ENCODE peak calls at places on chromosome 13, in ten cellular contexts. One of them, this sample, is unnamed.

GRCh38 chr13:73224708-73225107 is 165.9 kb downstream of the KLF5 start:
- DNase-seq in PC-3: peak
- DNase-seq in AG09309: peak
- DNase-seq in Peyer's patch: no peak
- DNase-seq in Panc1: no peak
- DNase-seq in tibial nerve: no peak
- DNase-seq in heart left ventricle: no peak
- DNase-seq in WTC11: no peak
- DNase-seq in cardiac muscle cell: no peak
- DNase-seq in left ventricle myocardium inferior: no peak
- DNase-seq in this sample: no peak

GRCh38 chr13:111219306-111219705 is 101.1 kb upstream of the TEX29 start:
- DNase-seq in tibial nerve: no peak
- DNase-seq in left ventricle myocardium inferior: peak
- DNase-seq in Panc1: no peak
- DNase-seq in WTC11: no peak
- DNase-seq in cardiac muscle cell: no peak
- DNase-seq in heart left ventricle: no peak
- DNase-seq in AG09309: peak
- DNase-seq in Peyer's patch: no peak
- DNase-seq in PC-3: no peak
- DNase-seq in this sample: no peak

GRCh38 chr13:46179576-46180368 is 2.2 kb downstream of the LCP1 start:
- DNase-seq in Panc1: no peak
- DNase-seq in tibial nerve: no peak
- DNase-seq in PC-3: no peak
- DNase-seq in cardiac muscle cell: no peak
- DNase-seq in WTC11: no peak
- DNase-seq in AG09309: no peak
- DNase-seq in heart left ventricle: peak
- DNase-seq in Peyer's patch: peak
- DNase-seq in left ventricle myocardium inferior: peak
- DNase-seq in this sample: peak

GRCh38 chr13:101700598-101700997 is 248.1 kb downstream of the ITGBL1 start:
- DNase-seq in left ventricle myocardium inferior: no peak
- DNase-seq in PC-3: no peak
- DNase-seq in Panc1: no peak
- DNase-seq in cardiac muscle cell: no peak
- DNase-seq in WTC11: no peak
- DNase-seq in tibial nerve: no peak
- DNase-seq in heart left ventricle: no peak
- DNase-seq in Peyer's patch: no peak
- DNase-seq in AG09309: peak
- DNase-seq in this sample: no peak

GRCh38 chr13:34435338-34435737 is 506.7 kb upstream of the NBEA start:
- DNase-seq in PC-3: peak
- DNase-seq in Peyer's patch: no peak
- DNase-seq in AG09309: peak
- DNase-seq in Panc1: no peak
- DNase-seq in cardiac muscle cell: no peak
- DNase-seq in tibial nerve: no peak
- DNase-seq in left ventricle myocardium inferior: no peak
- DNase-seq in WTC11: no peak
- DNase-seq in heart left ventricle: no peak
- DNase-seq in this sample: no peak

GRCh38 chr13:66675620-66676019 is 554.5 kb downstream of the PCDH9 start:
- DNase-seq in WTC11: no peak
- DNase-seq in left ventricle myocardium inferior: no peak
- DNase-seq in heart left ventricle: no peak
- DNase-seq in Panc1: no peak
- DNase-seq in Peyer's patch: no peak
- DNase-seq in cardiac muscle cell: no peak
- DNase-seq in AG09309: no peak
- DNase-seq in tibial nerve: no peak
- DNase-seq in PC-3: no peak
- DNase-seq in this sample: no peak

GRCh38 chr13:31159306-31159705 is 2.4 kb downstream of the HSPH1 start:
- DNase-seq in cardiac muscle cell: no peak
- DNase-seq in left ventricle myocardium inferior: no peak
- DNase-seq in AG09309: no peak
- DNase-seq in heart left ventricle: no peak
- DNase-seq in WTC11: no peak
- DNase-seq in Panc1: no peak
- DNase-seq in PC-3: no peak
- DNase-seq in tibial nerve: no peak
- DNase-seq in Peyer's patch: no peak
- DNase-seq in this sample: no peak

GRCh38 chr13:97300871-97301270 is 78.7 kb downstream of the MBNL2 start:
- DNase-seq in heart left ventricle: no peak
- DNase-seq in Peyer's patch: no peak
- DNase-seq in Panc1: no peak
- DNase-seq in cardiac muscle cell: no peak
- DNase-seq in AG09309: no peak
- DNase-seq in tibial nerve: no peak
- DNase-seq in left ventricle myocardium inferior: no peak
- DNase-seq in PC-3: no peak
- DNase-seq in WTC11: no peak
- DNase-seq in this sample: no peak

GRCh38 chr13:49669735-49670309 is 21.5 kb downstream of the EBPL start:
- DNase-seq in AG09309: no peak
- DNase-seq in heart left ventricle: peak
- DNase-seq in Panc1: peak
- DNase-seq in tibial nerve: no peak
- DNase-seq in cardiac muscle cell: peak
- DNase-seq in WTC11: peak
- DNase-seq in PC-3: peak
- DNase-seq in Peyer's patch: peak
- DNase-seq in left ventricle myocardium inferior: no peak
- DNase-seq in this sample: no peak

GRCh38 chr13:58907347-58907746 is 1256.4 kb downstream of the DIAPH3 start:
- DNase-seq in heart left ventricle: no peak
- DNase-seq in WTC11: no peak
- DNase-seq in cardiac muscle cell: no peak
- DNase-seq in AG09309: no peak
- DNase-seq in Peyer's patch: no peak
- DNase-seq in PC-3: no peak
- DNase-seq in left ventricle myocardium inferior: no peak
- DNase-seq in tibial nerve: no peak
- DNase-seq in Panc1: no peak
- DNase-seq in this sample: no peak

GRCh38 chr13:48896312-48896711 is 79.4 kb upstream of the FNDC3A start:
- DNase-seq in Panc1: no peak
- DNase-seq in tibial nerve: no peak
- DNase-seq in WTC11: no peak
- DNase-seq in left ventricle myocardium inferior: no peak
- DNase-seq in heart left ventricle: no peak
- DNase-seq in Peyer's patch: no peak
- DNase-seq in cardiac muscle cell: no peak
- DNase-seq in AG09309: no peak
- DNase-seq in PC-3: peak
- DNase-seq in this sample: no peak

GRCh38 chr13:48731957-48732569 is 78.3 kb downstream of the CYSLTR2 start:
- DNase-seq in WTC11: peak
- DNase-seq in tibial nerve: no peak
- DNase-seq in Panc1: no peak
- DNase-seq in heart left ventricle: peak
- DNase-seq in left ventricle myocardium inferior: peak
- DNase-seq in Peyer's patch: peak
- DNase-seq in PC-3: peak
- DNase-seq in cardiac muscle cell: peak
- DNase-seq in AG09309: no peak
- DNase-seq in this sample: peak

GRCh38 chr13:44876782-44877324 is 112.4 kb downstream of the NUFIP1 start:
- DNase-seq in WTC11: peak
- DNase-seq in PC-3: no peak
- DNase-seq in AG09309: no peak
- DNase-seq in tibial nerve: no peak
- DNase-seq in Peyer's patch: no peak
- DNase-seq in heart left ventricle: no peak
- DNase-seq in cardiac muscle cell: peak
- DNase-seq in Panc1: no peak
- DNase-seq in left ventricle myocardium inferior: no peak
- DNase-seq in this sample: no peak

GRCh38 chr13:39189778-39190177 is 151.5 kb downstream of the NHLRC3 start:
- DNase-seq in AG09309: no peak
- DNase-seq in heart left ventricle: no peak
- DNase-seq in Panc1: no peak
- DNase-seq in left ventricle myocardium inferior: no peak
- DNase-seq in WTC11: no peak
- DNase-seq in tibial nerve: no peak
- DNase-seq in Peyer's patch: no peak
- DNase-seq in PC-3: no peak
- DNase-seq in cardiac muscle cell: no peak
- DNase-seq in this sample: no peak

GRCh38 chr13:38463047-38463446 is 113.4 kb downstream of the UFM1 start:
- DNase-seq in AG09309: no peak
- DNase-seq in Peyer's patch: no peak
- DNase-seq in PC-3: no peak
- DNase-seq in cardiac muscle cell: no peak
- DNase-seq in heart left ventricle: no peak
- DNase-seq in left ventricle myocardium inferior: no peak
- DNase-seq in WTC11: no peak
- DNase-seq in Panc1: no peak
- DNase-seq in tibial nerve: no peak
- DNase-seq in this sample: no peak

GRCh38 chr13:30105381-30105780 is 202.0 kb downstream of the KATNAL1 start:
- DNase-seq in PC-3: no peak
- DNase-seq in cardiac muscle cell: peak
- DNase-seq in left ventricle myocardium inferior: no peak
- DNase-seq in AG09309: no peak
- DNase-seq in heart left ventricle: no peak
- DNase-seq in WTC11: peak
- DNase-seq in Peyer's patch: no peak
- DNase-seq in Panc1: no peak
- DNase-seq in tibial nerve: no peak
- DNase-seq in this sample: no peak
- TF ChIP-seq CTCF in PC-3: no peak
- TF ChIP-seq CTCF in cardiac muscle cell: no peak
- TF ChIP-seq CTCF in left ventricle myocardium inferior: peak
- TF ChIP-seq CTCF in AG09309: peak
- TF ChIP-seq CTCF in heart left ventricle: peak
- TF ChIP-seq CTCF in WTC11: no peak
- TF ChIP-seq CTCF in Peyer's patch: no peak
- TF ChIP-seq CTCF in Panc1: no peak
- TF ChIP-seq CTCF in tibial nerve: no peak
- TF ChIP-seq CTCF in this sample: no peak

GRCh38 chr13:114234645-114235421 is at the start of gene CDC16:
- DNase-seq in left ventricle myocardium inferior: peak
- DNase-seq in WTC11: peak
- DNase-seq in Panc1: no peak
- DNase-seq in tibial nerve: peak
- DNase-seq in heart left ventricle: peak
- DNase-seq in PC-3: peak
- DNase-seq in Peyer's patch: peak
- DNase-seq in cardiac muscle cell: peak
- DNase-seq in AG09309: peak
- DNase-seq in this sample: peak
- TF ChIP-seq CTCF in left ventricle myocardium inferior: peak
- TF ChIP-seq CTCF in WTC11: no peak
- TF ChIP-seq CTCF in Panc1: no peak
- TF ChIP-seq CTCF in tibial nerve: peak
- TF ChIP-seq CTCF in heart left ventricle: peak
- TF ChIP-seq CTCF in PC-3: no peak
- TF ChIP-seq CTCF in Peyer's patch: no peak
- TF ChIP-seq CTCF in cardiac muscle cell: no peak
- TF ChIP-seq CTCF in AG09309: no peak
- TF ChIP-seq CTCF in this sample: peak

GRCh38 chr13:107121793-107122192 is 553.9 kb upstream of the ARGLU1 start:
- DNase-seq in cardiac muscle cell: no peak
- DNase-seq in WTC11: no peak
- DNase-seq in heart left ventricle: no peak
- DNase-seq in tibial nerve: no peak
- DNase-seq in left ventricle myocardium inferior: no peak
- DNase-seq in Panc1: no peak
- DNase-seq in Peyer's patch: no peak
- DNase-seq in PC-3: no peak
- DNase-seq in AG09309: no peak
- DNase-seq in this sample: no peak

GRCh38 chr13:107124730-107125129 is 556.8 kb upstream of the ARGLU1 start:
- DNase-seq in AG09309: no peak
- DNase-seq in left ventricle myocardium inferior: no peak
- DNase-seq in PC-3: no peak
- DNase-seq in heart left ventricle: no peak
- DNase-seq in WTC11: no peak
- DNase-seq in tibial nerve: no peak
- DNase-seq in Panc1: no peak
- DNase-seq in cardiac muscle cell: no peak
- DNase-seq in Peyer's patch: no peak
- DNase-seq in this sample: no peak

GRCh38 chr13:107119989-107120881 is 552.3 kb upstream of the ARGLU1 start:
- DNase-seq in AG09309: no peak
- DNase-seq in tibial nerve: no peak
- DNase-seq in PC-3: no peak
- DNase-seq in Peyer's patch: no peak
- DNase-seq in left ventricle myocardium inferior: no peak
- DNase-seq in heart left ventricle: no peak
- DNase-seq in cardiac muscle cell: no peak
- DNase-seq in WTC11: no peak
- DNase-seq in Panc1: no peak
- DNase-seq in this sample: no peak

DNA sequence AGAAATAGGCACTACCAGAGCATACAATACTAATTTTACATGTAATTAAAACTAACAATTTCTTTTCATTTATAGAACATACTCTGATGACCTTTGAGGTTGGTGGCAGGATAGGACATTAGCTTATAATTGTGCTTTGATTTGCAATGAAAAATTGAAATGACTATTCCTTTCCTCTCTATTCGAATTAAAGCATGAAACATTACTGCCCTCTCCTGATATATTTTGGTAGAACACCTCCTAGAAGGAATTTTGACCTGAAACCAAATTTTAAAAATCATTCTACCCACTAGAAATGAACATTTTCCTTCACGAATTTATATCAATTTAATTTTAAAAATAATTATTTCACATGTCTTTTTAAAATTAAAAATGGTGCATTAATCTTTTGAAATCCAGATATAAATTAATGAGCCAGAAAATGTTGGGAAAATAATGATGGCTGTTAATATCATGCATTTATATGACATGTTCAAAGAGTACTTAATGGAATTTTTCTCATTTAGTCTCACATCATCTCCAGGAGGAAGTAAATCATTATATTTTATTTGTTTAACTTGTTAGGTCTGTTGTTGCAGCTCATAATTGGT is 556.3 kb upstream of the ARGLU1 start:
- DNase-seq in cardiac muscle cell: peak
- DNase-seq in heart left ventricle: no peak
- DNase-seq in Panc1: no peak
- DNase-seq in PC-3: peak
- DNase-seq in Peyer's patch: no peak
- DNase-seq in left ventricle myocardium inferior: no peak
- DNase-seq in AG09309: no peak
- DNase-seq in WTC11: no peak
- DNase-seq in tibial nerve: no peak
- DNase-seq in this sample: no peak
- TF ChIP-seq CTCF in cardiac muscle cell: peak
- TF ChIP-seq CTCF in heart left ventricle: peak
- TF ChIP-seq CTCF in Panc1: peak
- TF ChIP-seq CTCF in PC-3: peak
- TF ChIP-seq CTCF in Peyer's patch: no peak
- TF ChIP-seq CTCF in left ventricle myocardium inferior: peak
- TF ChIP-seq CTCF in AG09309: peak
- TF ChIP-seq CTCF in WTC11: peak
- TF ChIP-seq CTCF in tibial nerve: peak
- TF ChIP-seq CTCF in this sample: no peak

GRCh38 chr13:20127563-20128458 is 33.0 kb downstream of the GJA3 start:
- DNase-seq in WTC11: peak
- DNase-seq in Panc1: no peak
- DNase-seq in PC-3: peak
- DNase-seq in cardiac muscle cell: peak
- DNase-seq in AG09309: no peak
- DNase-seq in heart left ventricle: peak
- DNase-seq in Peyer's patch: peak
- DNase-seq in tibial nerve: no peak
- DNase-seq in left ventricle myocardium inferior: peak
- DNase-seq in this sample: peak
- TF ChIP-seq CTCF in WTC11: no peak
- TF ChIP-seq CTCF in Panc1: peak
- TF ChIP-seq CTCF in PC-3: peak
- TF ChIP-seq CTCF in cardiac muscle cell: peak
- TF ChIP-seq CTCF in AG09309: peak
- TF ChIP-seq CTCF in heart left ventricle: peak
- TF ChIP-seq CTCF in Peyer's patch: no peak
- TF ChIP-seq CTCF in tibial nerve: peak
- TF ChIP-seq CTCF in left ventricle myocardium inferior: peak
- TF ChIP-seq CTCF in this sample: peak

This sample was measured in CD14-positive monocyte.